ENCODE peak calls at places on chromosomes 16 and 17, in ten cellular contexts. E is naive thymus-derived CD4-positive, alpha-beta T cell; F is testis; V is uterus; C is body of pancreas; U is IMR-90; J is GM23248; Z is adipocyte; P is HCT116; K is neural progenitor cell. O is an unnamed sample. For H3K4me1 and H3K36me3, the result is how much of the 10 kb centered on the place peaks cover.

GRCh38 chr17:12789976-12790805 is 893 bp downstream of the ARHGAP44 start:
- DNase-seq in E (no peak), F (peak), V (peak), C (peak), U (no peak), J (no peak), Z (no peak), P (no peak), K (peak), O (no peak)

GRCh38 chr17:53797497-53797896 is 25.2 kb upstream of the KIF2B start:
- DNase-seq in E (no peak), F (no peak), V (no peak), C (no peak), U (no peak), J (no peak), Z (no peak), P (no peak), K (no peak), O (no peak)

GRCh38 chr16:69508033-69508432 is 57.7 kb upstream of the NFAT5 start:
- DNase-seq in E (no peak), F (no peak), V (no peak), C (no peak), U (no peak), J (no peak), Z (no peak), P (no peak), K (no peak), O (no peak)

GRCh38 chr17:31919802-31920525 is 16.8 kb upstream of the SUZ12 start:
- DNase-seq in E (no peak), F (no peak), V (no peak), C (no peak), U (peak), J (peak), Z (peak), P (no peak), K (no peak), O (peak)

GRCh38 chr16:48234630-48235029 is 9.5 kb upstream of the LONP2 start:
- DNase-seq in E (no peak), F (no peak), V (no peak), C (no peak), U (no peak), J (no peak), Z (no peak), P (no peak), K (no peak), O (no peak)

GRCh38 chr17:57463103-57463885 is 207.0 kb downstream of the MSI2 start:
- DNase-seq in E (no peak), F (no peak), V (no peak), C (no peak), U (peak), J (peak), Z (peak), P (no peak), K (no peak), O (peak)

GRCh38 chr17:64388961-64389565 is 1.6 kb downstream of the PECAM1 start:
- DNase-seq in E (no peak), F (no peak), V (no peak), C (no peak), U (no peak), J (no peak), Z (no peak), P (no peak), K (no peak), O (no peak)

GRCh38 chr16:82331974-82332750 is 162.1 kb upstream of the MPHOSPH6 start:
- DNase-seq in E (no peak), F (no peak), V (no peak), C (no peak), U (no peak), J (no peak), Z (no peak), P (no peak), K (no peak), O (no peak)

GRCh38 chr16:35176449-35176848 is 1717.0 kb downstream of the TP53TG3F start:
- DNase-seq in E (no peak), F (no peak), V (no peak), C (no peak), U (no peak), J (no peak), Z (no peak), P (no peak), K (no peak), O (no peak)

DNA sequence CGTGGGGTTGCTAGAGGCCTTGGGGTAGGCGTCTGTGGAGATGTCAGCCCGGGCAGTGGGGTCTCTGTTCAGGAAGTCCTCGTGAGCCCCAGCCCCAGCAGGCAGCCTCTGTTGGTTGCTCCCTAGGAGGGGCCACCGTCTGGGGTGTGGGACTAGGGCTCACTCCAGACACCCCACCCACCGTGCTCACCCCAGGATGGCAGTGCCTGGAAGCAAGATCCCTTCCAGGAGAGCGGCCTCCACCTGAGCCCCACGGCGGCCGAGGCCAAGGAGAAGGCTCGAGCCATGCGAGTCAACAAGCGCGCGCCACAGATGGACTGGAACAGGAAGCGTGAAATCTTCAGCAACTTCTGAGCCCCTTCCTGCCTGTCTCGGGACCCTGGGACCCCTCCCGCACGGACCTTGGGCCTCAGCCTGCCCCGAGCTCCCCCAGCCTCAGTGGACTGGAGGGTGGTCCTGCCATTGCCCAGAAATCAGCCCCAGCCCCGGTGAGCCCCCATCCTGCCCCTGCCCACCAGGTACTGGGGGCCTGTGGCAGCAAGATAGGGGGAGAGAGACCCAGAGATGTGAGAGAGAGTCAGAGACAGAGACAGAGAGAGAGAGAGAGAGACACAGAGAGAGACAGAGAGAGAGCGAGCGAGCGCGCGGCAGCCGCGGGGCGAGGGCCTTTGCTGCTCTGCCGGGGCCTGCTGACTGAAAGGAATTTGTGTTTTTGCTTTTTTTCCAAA is 9.8 kb downstream of the NTHL1 start:
- DNase-seq in E (no peak), F (no peak), V (no peak), C (no peak), U (no peak), J (no peak), Z (no peak), P (no peak), K (no peak), O (no peak)
- H3K4me1 ChIP-seq in E (under half), F (half or more), V (under half), C (under half), U (half or more), J (under half), Z (under half), P (under half), K (under half), O (half or more)

GRCh38 chr16:84822990-84823389 is 3.2 kb downstream of the CRISPLD2 start:
- DNase-seq in E (no peak), F (no peak), V (no peak), C (no peak), U (no peak), J (no peak), Z (no peak), P (no peak), K (no peak), O (no peak)
- H3K36me3 ChIP-seq in E (under half), F (under half), V (under half), C (under half), U (under half), J (under half), Z (under half), P (under half), K (under half), O (under half)

GRCh38 chr16:67463059-67463458 is 17.9 kb downstream of the ATP6V0D1 start:
- DNase-seq in E (no peak), F (no peak), V (no peak), C (no peak), U (no peak), J (peak), Z (no peak), P (no peak), K (no peak), O (no peak)

GRCh38 chr16:67461600-67462278 is 19.2 kb downstream of the ATP6V0D1 start:
- DNase-seq in E (no peak), F (no peak), V (no peak), C (peak), U (no peak), J (no peak), Z (no peak), P (no peak), K (no peak), O (no peak)

GRCh38 chr16:67464565-67464964 is 16.4 kb downstream of the ATP6V0D1 start:
- DNase-seq in E (no peak), F (peak), V (no peak), C (no peak), U (no peak), J (no peak), Z (no peak), P (no peak), K (no peak), O (no peak)

GRCh38 chr16:67462279-67462655 is 18.7 kb downstream of the ATP6V0D1 start:
- DNase-seq in E (no peak), F (no peak), V (no peak), C (no peak), U (no peak), J (peak), Z (no peak), P (no peak), K (no peak), O (no peak)

GRCh38 chr16:67463691-67464090 is 17.3 kb downstream of the ATP6V0D1 start:
- DNase-seq in E (no peak), F (no peak), V (no peak), C (no peak), U (no peak), J (no peak), Z (no peak), P (no peak), K (no peak), O (no peak)
- H3K4me1 ChIP-seq in E (under half), F (half or more), V (under half), C (half or more), U (under half), J (under half), Z (half or more), P (under half), K (under half), O (under half)

GRCh38 chr16:29835926-29836325 is 15.7 kb downstream of the MVP start:
- DNase-seq in E (no peak), F (no peak), V (no peak), C (no peak), U (no peak), J (no peak), Z (no peak), P (no peak), K (no peak), O (no peak)
- H3K36me3 ChIP-seq in E (half or more), F (under half), V (under half), C (under half), U (half or more), J (half or more), Z (half or more), P (under half), K (under half), O (half or more)